ENCODE peak calls at places on chromosomes 4 and X, in eight cellular contexts. O is endodermal cell, D is natural killer cell, F is heart right ventricle, Y is tibial artery, N is astrocyte, R is AG09309, S is IMR-90. J is an unnamed sample.
A peak's percentile ranks its signal among the peaks of the same experiment; 100 is the strongest.

GRCh38 chr4:38948551-38948950 is 80.9 kb downstream of the FAM114A1 start:
- DNase-seq in O (no peak), D (no peak), F (no peak), Y (peak; percentile 77), N (peak; percentile 91), R (peak; percentile 83), S (peak; percentile 95), J (peak; percentile 97)

GRCh38 chr4:185079271-185079905 is 61.1 kb downstream of the HELT start:
- DNase-seq in O (no peak), D (no peak), F (no peak), Y (no peak), N (no peak), R (no peak), S (no peak), J (no peak)

GRCh38 chrX:17192111-17192510 is 182.9 kb upstream of the NHS start:
- DNase-seq in O (no peak), D (no peak), F (no peak), Y (no peak), N (peak; percentile 45), R (no peak), S (no peak), J (peak; percentile 55)

GRCh38 chr4:111066447-111066846 is 443.6 kb upstream of the PITX2 start:
- DNase-seq in O (no peak), D (no peak), F (no peak), Y (no peak), N (peak; percentile 41), R (no peak), S (peak; percentile 63), J (no peak)

GRCh38 chr4:168998596-168998995 is 11.5 kb downstream of the CBR4 start:
- DNase-seq in O (no peak), D (no peak), F (no peak), Y (no peak), N (no peak), R (no peak), S (no peak), J (no peak)

GRCh38 chrX:80022363-80023031 is 7.9 kb downstream of the TBX22 start:
- DNase-seq in O (peak; percentile 82), D (no peak), F (no peak), Y (no peak), N (no peak), R (no peak), S (no peak), J (no peak)

GRCh38 chr4:6772223-6772928 is 10.2 kb upstream of the KIAA0232 start:
- DNase-seq in O (no peak), D (no peak), F (no peak), Y (peak; percentile 23), N (peak; percentile 51), R (no peak), S (no peak), J (no peak)

GRCh38 chr4:153838564-153838963 is 49.7 kb upstream of the SFRP2 start:
- DNase-seq in O (no peak), D (no peak), F (no peak), Y (no peak), N (no peak), R (no peak), S (no peak), J (no peak)

GRCh38 chr4:139603576-139604387 is 47.8 kb upstream of the SETD7 start:
- DNase-seq in O (peak; percentile 85), D (no peak), F (no peak), Y (no peak), N (peak; percentile 45), R (no peak), S (peak; percentile 59), J (peak; percentile 73)

GRCh38 chrX:57528670-57529255 is 63.0 kb upstream of the ZXDB start:
- DNase-seq in O (peak; percentile 76), D (no peak), F (no peak), Y (no peak), N (no peak), R (no peak), S (peak; percentile 1), J (no peak)
- TF ChIP-seq CTCF in O (peak; percentile 73), D (no peak), F (no peak), Y (no peak), N (no peak), R (peak; percentile 56), S (peak; percentile 16), J (no peak)

GRCh38 chr4:60868232-60868960 is 331.7 kb upstream of the ADGRL3 start:
- DNase-seq in O (no peak), D (no peak), F (no peak), Y (no peak), N (no peak), R (no peak), S (no peak), J (no peak)

GRCh38 chr4:60863442-60863841 is 336.7 kb upstream of the ADGRL3 start:
- DNase-seq in O (no peak), D (no peak), F (no peak), Y (no peak), N (no peak), R (no peak), S (no peak), J (no peak)

DNA sequence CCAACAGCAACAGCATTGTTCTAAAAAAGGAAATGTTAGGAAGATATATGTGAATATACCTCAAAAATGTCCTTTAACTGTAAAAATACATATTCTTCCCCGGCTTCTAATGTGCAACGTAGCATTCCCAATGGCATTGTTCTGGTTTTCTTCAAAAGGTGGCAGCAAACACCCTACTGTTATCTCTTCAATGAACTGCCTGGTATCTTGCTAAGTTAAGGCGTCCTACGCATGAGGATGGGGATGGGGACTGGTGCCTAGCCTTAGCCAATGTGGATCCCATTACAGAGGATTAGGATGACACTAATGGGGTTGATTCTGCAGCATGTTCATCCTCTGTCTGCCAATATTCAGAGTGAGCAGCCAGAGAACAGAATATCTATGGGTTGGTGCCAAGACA is 334.9 kb upstream of the ADGRL3 start:
- DNase-seq in O (peak; percentile 53), D (no peak), F (no peak), Y (no peak), N (no peak), R (no peak), S (no peak), J (no peak)
- TF ChIP-seq CTCF in O (peak; percentile 70), D (no peak), F (no peak), Y (peak; percentile 14), N (no peak), R (no peak), S (no peak), J (peak; percentile 20)

GRCh38 chr4:161841759-161842158 is 322.0 kb downstream of the FSTL5 start:
- DNase-seq in O (no peak), D (no peak), F (no peak), Y (no peak), N (no peak), R (no peak), S (no peak), J (no peak)
- TF ChIP-seq CTCF in O (no peak), D (no peak), F (no peak), Y (no peak), N (no peak), R (no peak), S (no peak), J (no peak)

GRCh38 chrX:72295745-72296144 is 10.0 kb downstream of the CITED1 start:
- DNase-seq in O (no peak), D (no peak), F (no peak), Y (no peak), N (no peak), R (no peak), S (no peak), J (no peak)

GRCh38 chrX:72299891-72300630 is 5.7 kb downstream of the CITED1 start:
- DNase-seq in O (no peak), D (no peak), F (no peak), Y (no peak), N (no peak), R (no peak), S (no peak), J (no peak)

GRCh38 chrX:72296991-72297390 is 8.7 kb downstream of the CITED1 start:
- DNase-seq in O (no peak), D (no peak), F (no peak), Y (no peak), N (no peak), R (no peak), S (no peak), J (no peak)

GRCh38 chrX:72301781-72302180 is 3.9 kb downstream of the CITED1 start:
- DNase-seq in O (no peak), D (no peak), F (no peak), Y (no peak), N (no peak), R (no peak), S (no peak), J (no peak)

GRCh38 chrX:72297953-72298730 is 7.6 kb downstream of the CITED1 start:
- DNase-seq in O (peak; percentile 66), D (no peak), F (no peak), Y (no peak), N (no peak), R (no peak), S (no peak), J (no peak)
- TF ChIP-seq CTCF in O (peak; percentile 71), D (no peak), F (no peak), Y (no peak), N (no peak), R (peak; percentile 29), S (peak; percentile 33), J (peak; percentile 28)

GRCh38 chr4:103934178-103934789 is 214.5 kb upstream of the TACR3 start:
- DNase-seq in O (no peak), D (no peak), F (no peak), Y (no peak), N (peak; percentile 11), R (peak; percentile 3), S (peak; percentile 28), J (peak; percentile 17)

GRCh38 chr4:103923551-103923950 is 203.8 kb upstream of the TACR3 start:
- DNase-seq in O (no peak), D (no peak), F (no peak), Y (no peak), N (no peak), R (no peak), S (no peak), J (no peak)

GRCh38 chr4:103928370-103928769 is 208.6 kb upstream of the TACR3 start:
- DNase-seq in O (no peak), D (no peak), F (no peak), Y (no peak), N (no peak), R (no peak), S (no peak), J (no peak)
- TF ChIP-seq CTCF in O (no peak), D (no peak), F (no peak), Y (no peak), N (no peak), R (no peak), S (no peak), J (no peak)

DNA sequence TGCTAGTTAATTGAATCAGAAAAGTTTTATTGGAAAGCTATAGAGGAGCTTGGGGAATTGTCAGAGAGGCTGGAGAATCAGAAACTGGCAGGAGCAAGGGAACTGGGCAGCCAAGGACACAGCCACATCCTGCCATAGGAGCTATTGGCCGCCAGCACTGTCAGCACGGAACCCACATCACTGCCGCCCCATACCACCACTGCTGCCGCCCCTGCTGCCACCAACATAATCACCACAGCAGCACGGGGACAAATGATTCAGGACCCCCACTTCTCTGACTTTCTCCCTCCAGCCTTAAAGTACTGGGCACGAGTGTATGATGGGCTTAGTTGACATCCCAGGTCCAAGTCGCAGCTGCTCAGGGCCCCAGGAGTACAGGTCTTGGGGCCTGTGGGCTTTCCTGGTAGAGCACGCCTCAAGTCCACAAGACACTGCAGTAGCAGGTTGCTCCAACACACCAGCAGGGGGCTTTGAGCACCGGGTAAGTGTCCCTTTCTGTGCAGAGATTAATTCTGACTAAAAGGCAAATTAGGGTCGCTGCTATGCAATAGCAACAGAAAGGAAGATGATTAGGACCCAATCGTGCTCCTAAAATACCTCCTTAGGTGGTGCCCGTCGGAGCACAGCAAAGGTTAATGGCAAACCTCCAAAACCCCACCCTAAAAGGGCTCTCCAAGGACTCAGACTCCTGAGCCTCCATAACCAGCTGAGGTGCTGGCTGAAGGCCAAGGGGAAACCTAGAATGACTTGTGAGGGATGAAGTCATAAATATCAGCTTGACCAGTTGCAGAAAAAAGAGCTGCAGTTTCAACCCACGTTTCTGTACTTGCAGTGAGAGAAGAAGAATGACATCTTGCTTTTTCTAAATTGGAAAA is 6.8 kb downstream of the PJA1 start:
- DNase-seq in O (peak; percentile 73), D (no peak), F (peak; percentile 41), Y (peak; percentile 83), N (peak; percentile 61), R (no peak), S (peak; percentile 85), J (peak; percentile 72)
- TF ChIP-seq CTCF in O (peak; percentile 75), D (peak; percentile 22), F (peak; percentile 55), Y (peak; percentile 40), N (peak; percentile 52), R (peak; percentile 61), S (peak; percentile 51), J (peak; percentile 67)

J was measured in fibroblast of lung.